ENCODE peak calls at places on chromosomes 7 and 10, in nine cellular contexts. W, X, V, P, R, K, N, T and Y are unnamed samples.

GRCh38 chr10:78209987-78210386 is 176.3 kb downstream of the RPS24 start:
- DNase-seq in W (no peak), X (no peak), V (no peak), P (no peak), R (no peak), K (no peak), N (no peak), T (no peak), Y (no peak)

GRCh38 chr10:46028584-46029570 is 1.5 kb downstream of the NCOA4 start:
- DNase-seq in W (peak), X (peak), V (peak), P (peak), R (no peak), K (peak), N (no peak), T (peak), Y (no peak)

GRCh38 chr10:3217301-3217700 is 44.7 kb upstream of the PITRM1 start:
- DNase-seq in W (no peak), X (no peak), V (no peak), P (peak), R (no peak), K (no peak), N (no peak), T (peak), Y (no peak)

GRCh38 chr7:157090485-157091165 is 48.1 kb upstream of the UBE3C start:
- DNase-seq in W (no peak), X (no peak), V (no peak), P (no peak), R (no peak), K (no peak), N (no peak), T (no peak), Y (no peak)

GRCh38 chr10:80131499-80131901 is 1.0 kb upstream of the PLAC9 start:
- DNase-seq in W (no peak), X (no peak), V (no peak), P (no peak), R (no peak), K (no peak), N (no peak), T (no peak), Y (no peak)

GRCh38 chr10:91798736-91799579 is 732 bp downstream of the TNKS2 start:
- DNase-seq in W (peak), X (peak), V (peak), P (peak), R (no peak), K (peak), N (peak), T (peak), Y (no peak)

GRCh38 chr7:110534241-110534931 is 556.5 kb upstream of the LRRN3 start:
- DNase-seq in W (no peak), X (no peak), V (no peak), P (peak), R (no peak), K (no peak), N (no peak), T (peak), Y (no peak)

GRCh38 chr10:114068054-114068707 is 24.5 kb downstream of the ADRB1 start:
- DNase-seq in W (no peak), X (no peak), V (no peak), P (no peak), R (no peak), K (no peak), N (no peak), T (no peak), Y (no peak)

GRCh38 chr10:79028456-79029010 is 40.2 kb upstream of the ZMIZ1 start:
- DNase-seq in W (no peak), X (no peak), V (no peak), P (no peak), R (no peak), K (no peak), N (no peak), T (no peak), Y (peak)

GRCh38 chr7:71752171-71752935 is 620.4 kb downstream of the GALNT17 start:
- DNase-seq in W (peak), X (no peak), V (peak), P (peak), R (peak), K (no peak), N (no peak), T (peak), Y (peak)